ENCODE peak calls at places on chromosomes 6 and 20, in six cellular contexts. O, N, C, Y, Z and F are unnamed samples.

GRCh38 chr20:63441777-63442493 is 30.5 kb downstream of the KCNQ2 start:
- DNase-seq in O (peak), C (peak), Z (peak), Y (peak), N (no peak), F (no peak)

GRCh38 chr20:48604936-48605335 is 222.9 kb downstream of the PREX1 start:
- DNase-seq in O (no peak), N (no peak), Y (no peak), C (no peak), Z (no peak), F (no peak)

GRCh38 chr6:107585815-107586435 is 96.0 kb downstream of the SOBP start:
- DNase-seq in C (no peak), O (no peak), Y (no peak), N (no peak), Z (no peak), F (no peak)

GRCh38 chr6:151763938-151764680 is 43.4 kb upstream of the ESR1 start:
- DNase-seq in O (peak), N (no peak), Z (peak), C (no peak), Y (peak), F (no peak)

GRCh38 chr20:32057785-32058184 is 5.7 kb downstream of the HCK start:
- DNase-seq in N (no peak), Y (no peak), Z (no peak), O (no peak), C (no peak), F (no peak)

GRCh38 chr20:38298768-38299288 is 5.1 kb upstream of the BPI start:
- DNase-seq in O (no peak), N (peak), C (no peak), Y (no peak), Z (no peak), F (peak)

GRCh38 chr6:163820171-163820570 is 405.7 kb downstream of the QKI start:
- DNase-seq in Z (no peak), Y (no peak), N (no peak), O (no peak), C (no peak), F (no peak)

GRCh38 chr6:53647437-53648094 is 18.0 kb downstream of the KLHL31 start:
- DNase-seq in Z (no peak), O (no peak), C (peak), Y (no peak), N (peak), F (no peak)

GRCh38 chr6:166558156-166559025 is 28.1 kb downstream of the RAMACL start:
- DNase-seq in Y (no peak), N (no peak), C (no peak), Z (no peak), O (no peak), F (no peak)

GRCh38 chr6:151675746-151676459 is 131.6 kb upstream of the ESR1 start:
- DNase-seq in O (peak), Y (peak), C (peak), N (peak), Z (peak), F (no peak)

GRCh38 chr6:114271405-114271804 is 71.4 kb downstream of the HS3ST5 start:
- DNase-seq in C (no peak), Y (no peak), O (no peak), Z (no peak), N (no peak), F (no peak)

GRCh38 chr6:30103630-30104179 is 9.2 kb downstream of the TRIM31 start:
- DNase-seq in Y (no peak), O (no peak), Z (no peak), N (no peak), C (no peak), F (no peak)

GRCh38 chr6:128438311-128438916 is 82.0 kb downstream of the PTPRK start:
- DNase-seq in N (no peak), O (no peak), Z (no peak), Y (no peak), C (no peak), F (no peak)

GRCh38 chr20:31596831-31597482 is 8.1 kb upstream of the ID1 start:
- DNase-seq in N (no peak), O (no peak), C (no peak), Z (no peak), Y (no peak), F (no peak)

GRCh38 chr20:57698191-57698866 is 11.5 kb downstream of the PMEPA1 start:
- DNase-seq in Y (peak), O (peak), Z (peak), N (no peak), C (no peak), F (no peak)

GRCh38 chr20:4130404-4131189 is 115.2 kb upstream of the RNF24 start:
- DNase-seq in O (peak), Z (no peak), N (no peak), C (no peak), Y (no peak), F (no peak)

GRCh38 chr6:135233676-135234491 is 52.8 kb downstream of the MYB start:
- DNase-seq in Y (no peak), O (no peak), N (no peak), C (no peak), Z (no peak), F (no peak)

GRCh38 chr6:24721461-24722215 is 2.7 kb upstream of the C6orf62 start:
- DNase-seq in N (no peak), Z (no peak), Y (peak), O (no peak), C (no peak), F (no peak)

GRCh38 chr6:170423030-170423429 is 116.5 kb downstream of the FAM120B start:
- DNase-seq in N (no peak), Y (no peak), C (no peak), O (no peak), Z (no peak), F (no peak)

GRCh38 chr6:125200986-125201385 is 47.4 kb downstream of the TPD52L1 start:
- DNase-seq in Y (no peak), N (no peak), O (no peak), Z (no peak), C (no peak), F (no peak)

GRCh38 chr6:82702574-82702973 is 339.0 kb downstream of the TPBG start:
- DNase-seq in Y (no peak), O (no peak), Z (no peak), C (no peak), N (no peak), F (no peak)

GRCh38 chr20:46049815-46050214 is 20.8 kb downstream of the SLC12A5 start:
- DNase-seq in Y (no peak), Z (no peak), N (no peak), O (no peak), C (no peak), F (no peak)

GRCh38 chr6:137827977-137828815 is 38.9 kb upstream of the TNFAIP3 start:
- DNase-seq in N (no peak), O (peak), C (no peak), Z (no peak), Y (no peak), F (no peak)

GRCh38 chr6:29651413-29652197 is 5.3 kb upstream of the MOG start:
- DNase-seq in Z (no peak), N (peak), Y (no peak), C (no peak), O (no peak), F (no peak)

GRCh38 chr6:43579171-43579570 is 3.2 kb downstream of the POLH start:
- DNase-seq in O (no peak), N (no peak), Y (no peak), C (no peak), Z (no peak), F (no peak)

GRCh38 chr20:50501970-50502745 is 8.0 kb upstream of the PTPN1 start:
- DNase-seq in Z (no peak), O (no peak), Y (no peak), N (no peak), C (no peak), F (no peak)

GRCh38 chr20:38658879-38659612 is 57.4 kb downstream of the ARHGAP40 start:
- DNase-seq in Y (no peak), Z (no peak), N (peak), C (no peak), O (peak), F (no peak)

GRCh38 chr20:10177326-10177725 is 41.3 kb upstream of the SNAP25 start:
- DNase-seq in C (no peak), O (no peak), Y (no peak), N (no peak), Z (no peak), F (no peak)

GRCh38 chr6:133587841-133588240 is 301.1 kb upstream of the TCF21 start:
- DNase-seq in N (no peak), Z (no peak), C (no peak), Y (no peak), O (no peak), F (no peak)

GRCh38 chr6:39961178-39961577 is 26.9 kb upstream of the MOCS1 start:
- DNase-seq in N (no peak), Y (no peak), Z (no peak), O (no peak), C (no peak), F (no peak)

GRCh38 chr6:131694832-131695426 is 6.3 kb downstream of the OR2A4 start:
- DNase-seq in C (no peak), Y (peak), N (peak), O (no peak), Z (no peak), F (no peak)

GRCh38 chr20:15857131-15857784 is 716.0 kb downstream of the KIF16B start:
- DNase-seq in N (no peak), Z (no peak), Y (no peak), C (no peak), O (no peak), F (no peak)

GRCh38 chr6:143099647-143100046 is 39.0 kb downstream of the AIG1 start:
- DNase-seq in Y (no peak), Z (no peak), C (no peak), O (no peak), N (no peak), F (no peak)

GRCh38 chr6:14763139-14763538 is 482.7 kb upstream of the JARID2 start:
- DNase-seq in C (no peak), Y (no peak), N (no peak), Z (no peak), O (no peak), F (no peak)

GRCh38 chr6:38673397-38674165 is 29.4 kb downstream of the GLO1 start:
- DNase-seq in C (no peak), N (no peak), Y (no peak), Z (no peak), O (no peak), F (peak)

GRCh38 chr20:61966492-61967244 is 99.0 kb downstream of the TAF4 start:
- DNase-seq in O (no peak), Y (peak), Z (no peak), N (no peak), C (no peak), F (no peak)

GRCh38 chr6:21800948-21801438 is 207.4 kb downstream of the SOX4 start:
- DNase-seq in O (no peak), C (no peak), Y (no peak), Z (no peak), N (no peak), F (no peak)

GRCh38 chr6:159107451-159108260 is 61.5 kb upstream of the FNDC1 start:
- DNase-seq in O (no peak), N (no peak), C (peak), Y (no peak), Z (no peak), F (peak)

GRCh38 chr6:128350416-128351254 is 169.8 kb downstream of the PTPRK start:
- DNase-seq in C (no peak), Y (no peak), N (no peak), O (no peak), Z (no peak), F (no peak)